ENCODE peak calls at places on chromosomes 5 and 9, in five cellular contexts. Y is SK-N-SH, V is HepG2, G is GM12878, L is K562. I is an unnamed sample.

GRCh38 chr5:178416919-178417318 is 173.3 kb downstream of the COL23A1 start:
- DNase-seq in G (no peak), L (no peak), V (no peak), Y (peak; percentile 31), I (no peak)

GRCh38 chr5:15752886-15753285 is 252.9 kb downstream of the FBXL7 start:
- DNase-seq in Y (no peak), L (no peak), G (no peak), V (no peak), I (no peak)

GRCh38 chr9:124487491-124488182 is 19.6 kb downstream of the NR5A1 start:
- DNase-seq in Y (no peak), G (no peak), V (no peak), L (no peak), I (no peak)

GRCh38 chr5:1016036-1016435 is 7.4 kb downstream of the NKD2 start:
- DNase-seq in L (no peak), V (no peak), G (no peak), Y (no peak), I (no peak)

GRCh38 chr5:151222769-151223446 is 984 bp downstream of the CCDC69 start:
- DNase-seq in L (peak; percentile 61), V (no peak), Y (no peak), G (no peak), I (peak; percentile 55)

GRCh38 chr5:79827159-79827562 is 137.5 kb downstream of the CMYA5 start:
- DNase-seq in G (no peak), V (no peak), L (no peak), Y (no peak), I (no peak)

GRCh38 chr9:78038620-78039300 is 7.1 kb upstream of the GNAQ start:
- DNase-seq in Y (no peak), V (no peak), L (peak; percentile 11), G (no peak), I (no peak)

GRCh38 chr9:134690946-134691694 is 49.5 kb downstream of the COL5A1 start:
- DNase-seq in Y (peak; percentile 76), V (no peak), L (no peak), G (no peak), I (no peak)

GRCh38 chr9:78826521-78826920 is 529.6 kb downstream of the PSAT1 start:
- DNase-seq in L (no peak), V (no peak), Y (no peak), G (no peak), I (no peak)

GRCh38 chr5:75843319-75843718 is 126.1 kb upstream of the POC5 start:
- DNase-seq in L (no peak), G (no peak), V (no peak), Y (no peak), I (no peak)

GRCh38 chr5:141716009-141716408 is 34.0 kb upstream of the ARAP3 start:
- DNase-seq in V (no peak), Y (no peak), L (no peak), G (no peak), I (no peak)

GRCh38 chr5:94180761-94181160 is 437.6 kb downstream of the KIAA0825 start:
- DNase-seq in Y (no peak), L (no peak), G (no peak), V (no peak), I (no peak)

GRCh38 chr5:132591140-132591539 is 34.4 kb downstream of the RAD50 start:
- DNase-seq in G (no peak), Y (peak; percentile 4), L (no peak), V (no peak), I (no peak)

GRCh38 chr9:101738566-101739183 is at the start of gene GRIN3A:
- DNase-seq in Y (peak; percentile 39), G (no peak), V (no peak), L (peak; percentile 7), I (no peak)

DNA sequence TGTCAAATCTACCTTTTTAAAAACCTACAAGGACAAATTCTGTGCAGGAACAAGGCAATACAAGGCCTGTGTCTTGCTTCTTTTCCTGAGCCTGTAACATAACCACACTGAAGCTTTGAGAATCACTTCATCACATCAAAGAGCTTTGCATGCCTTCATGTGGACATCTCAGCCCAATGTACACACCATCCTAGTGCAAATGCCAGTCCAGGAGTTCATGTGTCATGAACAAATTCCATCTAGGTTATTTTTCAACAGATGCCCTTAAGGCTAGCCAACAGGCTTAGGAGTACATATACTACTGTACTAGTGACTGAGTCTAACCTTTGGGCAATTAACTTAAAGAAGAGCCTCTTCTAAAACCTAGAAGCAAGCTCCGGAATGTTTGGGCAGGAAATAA is 106.4 kb downstream of the CDH10 start:
- DNase-seq in V (peak; percentile 30), Y (no peak), L (no peak), G (no peak), I (no peak)
- TF ChIP-seq GABPA in V (no peak), Y (no peak), L (no peak), G (no peak), I (no peak)

DNA sequence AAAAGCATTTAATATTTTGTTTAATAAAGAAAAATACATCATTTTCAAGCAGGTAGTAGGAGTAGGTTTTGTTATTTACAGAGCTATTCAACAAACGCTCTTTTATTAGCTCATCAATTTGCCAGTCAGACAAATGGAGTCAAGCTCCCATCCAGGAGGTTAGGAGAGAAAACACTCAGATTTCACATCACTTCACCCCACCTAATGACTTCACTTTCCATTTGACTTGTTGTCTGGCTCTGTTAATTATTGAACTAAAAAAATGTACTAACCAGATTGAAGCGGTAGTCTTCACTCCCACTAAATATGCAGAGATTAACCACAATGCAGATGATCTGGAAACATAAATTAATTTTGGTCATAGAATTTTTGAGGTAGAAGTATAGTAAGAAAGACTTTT is 193.6 kb upstream of the VCAN start:
- DNase-seq in V (no peak), L (no peak), G (no peak), Y (no peak), I (no peak)
- TF ChIP-seq REST in V (no peak), L (no peak), G (no peak), Y (no peak), I (no peak)

GRCh38 chr5:52943285-52943684 is 45.9 kb upstream of the ITGA2 start:
- DNase-seq in Y (no peak), G (no peak), L (no peak), V (peak; percentile 6), I (no peak)

GRCh38 chr5:52947851-52948250 is 41.3 kb upstream of the ITGA2 start:
- DNase-seq in V (no peak), G (no peak), Y (no peak), L (no peak), I (no peak)

GRCh38 chr5:52943808-52944207 is 45.3 kb upstream of the ITGA2 start:
- DNase-seq in L (no peak), G (no peak), Y (no peak), V (no peak), I (no peak)

GRCh38 chr5:52947208-52947607 is 41.9 kb upstream of the ITGA2 start:
- DNase-seq in V (no peak), Y (no peak), L (no peak), G (no peak), I (no peak)

GRCh38 chr5:52945040-52945439 is 44.1 kb upstream of the ITGA2 start:
- DNase-seq in G (no peak), V (no peak), L (no peak), Y (no peak), I (no peak)
- H3K4me3 ChIP-seq in G (peak overlapping the region; percentile 5), V (no peak overlapping the region), L (no peak overlapping the region), Y (peak overlapping the region; percentile 54), I (peak overlapping the region; percentile 6)

GRCh38 chr9:117008461-117008860 is 321.4 kb downstream of the TRIM32 start:
- DNase-seq in V (no peak), L (no peak), Y (no peak), G (no peak), I (no peak)
- TF ChIP-seq GABPA in V (no peak), L (no peak), Y (no peak), G (no peak), I (no peak)

DNA sequence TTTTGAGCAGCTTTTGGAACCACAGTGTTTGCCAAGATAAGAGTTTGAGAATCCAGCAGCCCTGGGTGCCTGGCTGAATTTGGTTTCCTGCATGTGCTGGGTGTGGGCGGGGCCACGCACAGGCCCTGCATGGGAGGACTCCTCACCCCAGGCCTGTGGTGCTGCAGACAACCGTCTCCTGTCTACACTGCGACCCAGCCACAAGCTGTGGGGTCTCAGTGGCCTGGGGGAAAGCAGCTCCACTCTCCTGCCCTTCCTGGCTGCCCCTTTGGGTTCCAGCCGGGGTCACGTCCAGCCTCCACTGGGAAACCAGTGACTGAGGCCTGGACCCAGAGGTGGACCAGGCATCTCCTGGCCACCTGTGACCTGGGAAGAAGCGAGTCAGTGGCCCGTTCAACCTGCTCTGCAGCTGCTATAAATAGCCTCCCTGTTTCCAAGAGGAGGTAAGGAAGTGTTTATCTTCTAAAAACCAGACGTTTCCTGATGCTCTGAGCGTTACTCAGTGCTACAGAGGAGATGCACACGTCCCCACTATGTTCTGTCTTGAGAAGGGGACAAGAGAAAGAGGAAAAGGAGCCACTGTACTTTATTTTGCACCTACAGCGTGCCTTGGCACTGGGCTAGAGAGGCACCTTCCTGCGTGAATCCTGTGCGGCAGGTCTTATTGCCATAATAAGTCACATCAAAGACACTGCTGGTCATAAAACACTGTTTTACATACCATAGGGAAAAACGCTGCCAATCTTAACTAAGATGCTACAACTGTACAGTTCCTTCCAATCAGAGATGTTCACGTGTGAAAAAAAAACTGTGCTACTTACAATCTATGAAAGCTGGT is 47.9 kb downstream of the NEURL1B start:
- DNase-seq in Y (peak; percentile 68), V (no peak), L (no peak), G (no peak), I (no peak)
- TF ChIP-seq REST in Y (no peak), V (no peak), L (no peak), G (no peak), I (no peak)

GRCh38 chr9:95771556-95772280 is 103.8 kb upstream of the ERCC6L2 start:
- DNase-seq in G (no peak), Y (no peak), L (no peak), V (peak; percentile 82), I (no peak)
- H3K4me3 ChIP-seq in G (no peak overlapping the region), Y (no peak overlapping the region), L (no peak overlapping the region), V (peak overlapping the region; percentile 73), I (no peak overlapping the region)

GRCh38 chr9:25094518-25094917 is 548.8 kb upstream of the IZUMO3 start:
- DNase-seq in G (no peak), Y (no peak), L (no peak), V (no peak), I (no peak)
- TF ChIP-seq GABPA in G (no peak), Y (no peak), L (no peak), V (no peak), I (no peak)